ENCODE peak calls at places on chromosomes 4 and X, in five cellular contexts. O is epithelial cell of esophagus; S is lung; X is IMR-90; P is CD8-positive, alpha-beta T cell. D is an unnamed sample.

GRCh38 chr4:1216869-1217294 is 32.0 kb downstream of the CTBP1 start:
- DNase-seq in O (no peak), S (no peak), X (no peak), P (peak), D (no peak)

GRCh38 chr4:151291485-151291884 is 14.5 kb downstream of the PRSS48 start:
- DNase-seq in O (no peak), S (no peak), X (no peak), P (no peak), D (peak)

GRCh38 chr4:147498031-147498700 is 17.3 kb downstream of the EDNRA start:
- DNase-seq in O (peak), S (no peak), X (peak), P (no peak), D (peak)

GRCh38 chr4:40846556-40846955 is 96.8 kb downstream of the NSUN7 start:
- DNase-seq in O (no peak), S (no peak), X (no peak), P (no peak), D (no peak)

GRCh38 chrX:154516655-154517100 is 646 bp upstream of the FAM3A start:
- DNase-seq in O (no peak), S (peak), X (peak), P (no peak), D (no peak)

GRCh38 chrX:44036336-44036735 is 63.1 kb upstream of the NDP start:
- DNase-seq in O (no peak), S (no peak), X (peak), P (no peak), D (peak)

GRCh38 chrX:13754765-13755164 is 20.2 kb downstream of the OFD1 start:
- DNase-seq in O (no peak), S (no peak), X (no peak), P (no peak), D (no peak)

GRCh38 chrX:88439935-88440334 is 307.1 kb upstream of the CPXCR1 start:
- DNase-seq in O (no peak), S (no peak), X (no peak), P (no peak), D (no peak)

GRCh38 chr4:92451792-92452191 is 148.0 kb downstream of the GRID2 start:
- DNase-seq in O (peak), S (no peak), X (no peak), P (no peak), D (no peak)

GRCh38 chr4:153008578-153009199 is 72.6 kb downstream of the FHDC1 start:
- DNase-seq in O (no peak), S (no peak), X (no peak), P (no peak), D (no peak)

GRCh38 chr4:71864380-71864779 is 80.5 kb upstream of the GC start:
- DNase-seq in O (no peak), S (no peak), X (no peak), P (no peak), D (no peak)

GRCh38 chr4:140049024-140049923 is 104.7 kb downstream of the MAML3 start:
- DNase-seq in O (peak), S (no peak), X (peak), P (peak), D (peak)

GRCh38 chr4:7403001-7403400 is 31.7 kb downstream of the PSAPL1 start:
- DNase-seq in O (no peak), S (no peak), X (no peak), P (no peak), D (no peak)

GRCh38 chrX:1507511-1508463 is 29.2 kb downstream of the P2RY8 start:
- DNase-seq in O (no peak), S (no peak), X (no peak), P (peak), D (no peak)

GRCh38 chr4:8912506-8912905 is 40.9 kb upstream of the HMX1 start:
- DNase-seq in O (no peak), S (no peak), X (no peak), P (no peak), D (no peak)

GRCh38 chr4:123398151-123398802 is 1.7 kb downstream of the SPRY1 start:
- DNase-seq in O (peak), S (peak), X (peak), P (peak), D (peak)

GRCh38 chr4:2395038-2395437 is 23.4 kb downstream of the ZFYVE28 start:
- DNase-seq in O (no peak), S (no peak), X (peak), P (no peak), D (peak)

GRCh38 chrX:150225756-150226155 is 137.4 kb upstream of the MAMLD1 start:
- DNase-seq in O (no peak), S (no peak), X (no peak), P (no peak), D (no peak)

GRCh38 chrX:7941390-7942042 is 14.3 kb upstream of the PNPLA4 start:
- DNase-seq in O (peak), S (no peak), X (peak), P (no peak), D (no peak)

GRCh38 chr4:168516841-168517240 is 20.0 kb downstream of the PALLD start:
- DNase-seq in O (no peak), S (no peak), X (no peak), P (no peak), D (no peak)

GRCh38 chr4:168511780-168512467 is 15.1 kb downstream of the PALLD start:
- DNase-seq in O (no peak), S (no peak), X (no peak), P (peak), D (no peak)

GRCh38 chr4:168515222-168516011 is 18.6 kb downstream of the PALLD start:
- DNase-seq in O (peak), S (no peak), X (no peak), P (no peak), D (no peak)

GRCh38 chr4:168509786-168510185 is 12.9 kb downstream of the PALLD start:
- DNase-seq in O (peak), S (no peak), X (peak), P (no peak), D (peak)

GRCh38 chr4:168514249-168514852 is 17.5 kb downstream of the PALLD start:
- DNase-seq in O (peak), S (no peak), X (peak), P (no peak), D (peak)
- TF ChIP-seq CTCF in O (peak), S (no peak), X (peak), P (peak), D (peak)

DNA sequence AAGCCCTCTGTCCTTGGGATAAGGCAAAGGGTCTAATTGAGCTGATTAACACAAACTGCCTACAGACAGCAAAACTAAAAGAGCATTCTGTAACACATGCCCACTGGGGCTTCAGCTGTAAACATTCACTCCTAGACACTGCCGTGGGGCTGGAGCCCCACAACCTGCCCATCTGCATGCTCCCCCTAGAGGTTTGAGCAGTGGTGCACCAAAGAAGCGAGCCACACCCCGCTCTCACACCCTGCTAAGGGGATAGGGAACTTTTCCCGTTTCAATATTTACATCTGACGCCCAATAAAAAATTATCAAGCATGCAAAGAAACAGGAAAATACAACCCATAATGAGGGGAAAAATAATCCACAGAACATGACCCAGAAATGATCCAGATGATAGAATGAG is 46.9 kb upstream of the HSD17B10 start:
- DNase-seq in O (peak), S (no peak), X (no peak), P (no peak), D (no peak)
- TF ChIP-seq CTCF in O (peak), S (no peak), X (peak), P (no peak), D (peak)

GRCh38 chr4:163332526-163333405 is at the start of gene NPY1R:
- DNase-seq in O (peak), S (peak), X (peak), P (no peak), D (peak)
- TF ChIP-seq CTCF in O (peak), S (peak), X (peak), P (no peak), D (peak)

GRCh38 chr4:78131403-78131802 is 74.3 kb downstream of the FRAS1 start:
- DNase-seq in O (no peak), S (no peak), X (no peak), P (no peak), D (peak)

GRCh38 chr4:78129383-78130108 is 72.4 kb downstream of the FRAS1 start:
- DNase-seq in O (no peak), S (no peak), X (no peak), P (no peak), D (no peak)
- TF ChIP-seq CTCF in O (no peak), S (no peak), X (no peak), P (no peak), D (no peak)

DNA sequence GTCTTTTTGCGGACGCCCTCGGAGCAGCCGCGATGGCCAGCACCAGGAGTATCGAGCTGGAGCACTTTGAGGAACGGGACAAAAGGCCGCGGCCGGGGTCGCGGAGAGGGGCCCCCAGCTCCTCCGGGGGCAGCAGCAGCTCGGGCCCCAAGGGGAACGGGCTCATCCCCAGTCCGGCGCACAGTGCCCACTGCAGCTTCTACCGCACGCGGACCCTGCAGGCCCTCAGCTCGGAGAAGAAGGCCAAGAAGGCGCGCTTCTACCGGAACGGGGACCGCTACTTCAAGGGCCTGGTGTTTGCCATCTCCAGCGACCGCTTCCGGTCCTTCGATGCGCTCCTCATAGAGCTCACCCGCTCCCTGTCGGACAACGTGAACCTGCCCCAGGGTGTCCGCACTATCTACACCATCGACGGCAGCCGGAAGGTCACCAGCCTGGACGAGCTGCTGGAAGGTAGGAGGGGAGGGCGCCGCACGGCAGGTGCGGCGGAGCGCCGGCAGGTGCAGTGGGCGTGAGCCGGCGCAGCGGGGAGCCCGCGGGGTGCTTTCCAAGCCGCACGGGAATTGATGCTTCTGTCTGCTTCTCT is 844 bp downstream of the DCLK2 start:
- DNase-seq in O (peak), S (peak), X (peak), P (no peak), D (peak)
- TF ChIP-seq CTCF in O (no peak), S (no peak), X (peak), P (no peak), D (peak)

D was measured in HFFc6.